ENCODE peak calls at places on chromosomes 1 and 21, in four cellular contexts. P is type B pancreatic cell, Y is lung, R is IMR-90. D is an unnamed sample.

GRCh38 chr1:37448185-37448584 is 26.2 kb upstream of the ZC3H12A start:
- DNase-seq in R (no peak), P (no peak), Y (no peak), D (no peak)

GRCh38 chr1:232039303-232039702 is 412.7 kb downstream of the DISC1 start:
- DNase-seq in Y (no peak), P (no peak), R (peak), D (no peak)

GRCh38 chr1:231240531-231240882 is 505 bp upstream of the GNPAT start:
- DNase-seq in Y (no peak), R (peak), P (no peak), D (no peak)

GRCh38 chr1:17215545-17215890 is 10.6 kb downstream of the PADI1 start:
- DNase-seq in Y (no peak), R (no peak), P (no peak), D (no peak)

GRCh38 chr1:39305555-39305954 is 101.1 kb downstream of the MACF1 start:
- DNase-seq in Y (no peak), R (no peak), P (no peak), D (no peak)

GRCh38 chr1:199982606-199983005 is 44.9 kb upstream of the NR5A2 start:
- DNase-seq in Y (no peak), R (no peak), P (no peak), D (no peak)

GRCh38 chr1:12604114-12604874 is 13.7 kb downstream of the DHRS3 start:
- DNase-seq in Y (peak), R (peak), P (no peak), D (no peak)

GRCh38 chr1:206729507-206729906 is 41.1 kb upstream of the IL19 start:
- DNase-seq in P (no peak), Y (no peak), R (no peak), D (no peak)

GRCh38 chr1:39845569-39846566 is 37.4 kb downstream of the TRIT1 start:
- DNase-seq in P (peak), Y (peak), R (peak), D (no peak)

GRCh38 chr1:197180252-197180878 is 33.9 kb upstream of the ASPM start:
- DNase-seq in Y (no peak), R (peak), P (no peak), D (no peak)

GRCh38 chr1:160942926-160943325 is 11.7 kb downstream of the ITLN2 start:
- DNase-seq in R (no peak), Y (no peak), P (no peak), D (no peak)

GRCh38 chr1:182015360-182015759 is 46.2 kb downstream of the ZNF648 start:
- DNase-seq in P (no peak), R (no peak), Y (no peak), D (no peak)

GRCh38 chr1:58290685-58291372 is 255.7 kb downstream of the OMA1 start:
- DNase-seq in P (no peak), R (peak), Y (no peak), D (no peak)

GRCh38 chr1:239722080-239722479 is 335.7 kb downstream of the CHRM3 start:
- DNase-seq in Y (no peak), R (no peak), P (no peak), D (no peak)

GRCh38 chr1:113684153-113684541 is 75.1 kb downstream of the PHTF1 start:
- DNase-seq in R (peak), P (no peak), Y (no peak), D (no peak)

GRCh38 chr1:53987880-53988279 is 30.1 kb downstream of the LDLRAD1 start:
- DNase-seq in P (no peak), R (peak), Y (no peak), D (no peak)

GRCh38 chr1:219927956-219928790 is at the start of gene SLC30A10:
- DNase-seq in R (no peak), P (no peak), Y (no peak), D (peak)

DNA sequence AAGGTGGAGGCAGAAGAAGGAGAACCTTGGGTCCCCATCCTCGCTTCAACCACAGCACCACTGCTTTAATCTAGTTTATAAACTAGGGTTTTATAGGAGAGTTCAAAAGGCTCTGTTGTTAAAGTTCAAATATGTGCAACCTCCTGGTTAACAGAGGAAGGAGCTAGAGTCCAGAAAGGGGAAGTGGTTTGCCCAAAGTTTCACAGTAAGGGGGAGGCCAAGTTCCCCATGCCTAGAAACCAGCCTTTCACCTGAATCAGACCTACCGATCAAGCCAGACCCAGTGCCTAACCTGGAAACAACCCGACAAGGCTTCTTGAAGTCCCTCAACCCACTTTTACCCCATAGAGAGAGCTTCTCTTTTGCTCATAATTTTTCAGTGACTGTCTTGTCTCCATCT is 106.5 kb downstream of the PLPP3 start:
- DNase-seq in Y (no peak), P (no peak), R (no peak), D (no peak)
- TF ChIP-seq CTCF in Y (no peak), P (no peak), R (no peak), D (no peak)

GRCh38 chr21:37873655-37874054 is 42.6 kb downstream of the KCNJ6 start:
- DNase-seq in R (peak), P (no peak), Y (no peak), D (no peak)
- TF ChIP-seq CTCF in R (peak), P (no peak), Y (no peak), D (no peak)

GRCh38 chr1:171421413-171422020 is 63.8 kb upstream of the PRRC2C start:
- DNase-seq in Y (no peak), P (no peak), R (no peak), D (no peak)
- TF ChIP-seq CTCF in Y (no peak), P (no peak), R (no peak), D (no peak)

GRCh38 chr21:18026359-18026758 is 207.2 kb upstream of the C21orf91 start:
- DNase-seq in R (no peak), P (no peak), Y (no peak), D (no peak)

GRCh38 chr21:18023099-18023498 is 203.9 kb upstream of the C21orf91 start:
- DNase-seq in P (no peak), Y (no peak), R (no peak), D (no peak)
- TF ChIP-seq CTCF in P (no peak), Y (no peak), R (no peak), D (no peak)

GRCh38 chr1:950268-950667 is 8.8 kb downstream of the NOC2L start:
- DNase-seq in R (no peak), P (no peak), Y (no peak), D (no peak)

GRCh38 chr1:952201-952600 is 6.9 kb downstream of the NOC2L start:
- DNase-seq in R (no peak), P (no peak), Y (no peak), D (no peak)

GRCh38 chr1:952603-953002 is 6.5 kb downstream of the NOC2L start:
- DNase-seq in Y (no peak), P (no peak), R (no peak), D (no peak)

GRCh38 chr1:950881-951280 is 8.2 kb downstream of the NOC2L start:
- DNase-seq in Y (no peak), P (no peak), R (no peak), D (no peak)

DNA sequence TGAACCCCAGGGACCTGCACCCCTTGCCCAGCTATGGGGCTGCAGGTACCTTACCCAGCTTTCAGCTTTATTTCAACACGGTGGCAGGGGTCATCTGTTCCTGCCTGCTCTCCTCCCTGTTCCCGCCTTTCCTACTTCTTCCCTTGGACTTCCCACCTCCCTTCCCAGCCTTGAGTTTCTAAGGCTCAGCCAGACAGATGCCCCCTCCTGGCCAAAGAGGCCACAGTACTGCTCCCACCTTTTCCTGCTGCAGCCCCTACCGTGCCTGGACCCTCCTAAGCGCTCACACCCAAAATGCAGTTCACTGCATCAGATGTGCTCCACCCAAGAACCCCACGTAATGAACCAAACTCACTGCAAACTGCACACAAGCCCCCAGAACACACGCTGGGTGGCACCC is 7.7 kb downstream of the NOC2L start:
- DNase-seq in Y (no peak), P (no peak), R (peak), D (no peak)
- TF ChIP-seq CTCF in Y (no peak), P (peak), R (peak), D (peak)

GRCh38 chr1:241163363-241163762 is 193.6 kb downstream of the RGS7 start:
- DNase-seq in R (no peak), P (no peak), Y (no peak), D (no peak)

GRCh38 chr1:241161188-241161689 is 195.8 kb downstream of the RGS7 start:
- DNase-seq in P (no peak), R (no peak), Y (no peak), D (no peak)

GRCh38 chr1:241156231-241156965 is 200.6 kb downstream of the RGS7 start:
- DNase-seq in R (peak), P (no peak), Y (no peak), D (no peak)

DNA sequence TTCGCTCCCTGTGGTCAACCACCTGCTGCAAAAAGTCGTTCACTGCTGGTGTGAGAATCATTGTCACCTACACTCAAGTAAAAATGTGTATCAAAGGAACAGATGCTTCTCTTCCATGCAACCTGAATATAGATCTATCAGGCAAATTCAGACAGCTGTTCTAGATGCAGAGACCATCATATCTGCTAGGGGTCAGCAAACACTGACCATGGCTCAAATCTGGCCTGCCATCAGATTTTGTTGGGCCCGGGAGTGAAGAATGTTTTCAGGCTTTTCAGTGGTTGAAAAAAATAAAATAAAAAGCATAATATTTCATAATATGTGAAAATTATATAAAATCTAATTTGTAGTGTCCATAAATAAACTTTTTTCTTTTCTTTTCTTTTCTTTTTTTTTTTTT is 199.6 kb downstream of the RGS7 start:
- DNase-seq in Y (no peak), R (no peak), P (no peak), D (no peak)
- TF ChIP-seq CTCF in Y (no peak), R (no peak), P (no peak), D (no peak)

DNA sequence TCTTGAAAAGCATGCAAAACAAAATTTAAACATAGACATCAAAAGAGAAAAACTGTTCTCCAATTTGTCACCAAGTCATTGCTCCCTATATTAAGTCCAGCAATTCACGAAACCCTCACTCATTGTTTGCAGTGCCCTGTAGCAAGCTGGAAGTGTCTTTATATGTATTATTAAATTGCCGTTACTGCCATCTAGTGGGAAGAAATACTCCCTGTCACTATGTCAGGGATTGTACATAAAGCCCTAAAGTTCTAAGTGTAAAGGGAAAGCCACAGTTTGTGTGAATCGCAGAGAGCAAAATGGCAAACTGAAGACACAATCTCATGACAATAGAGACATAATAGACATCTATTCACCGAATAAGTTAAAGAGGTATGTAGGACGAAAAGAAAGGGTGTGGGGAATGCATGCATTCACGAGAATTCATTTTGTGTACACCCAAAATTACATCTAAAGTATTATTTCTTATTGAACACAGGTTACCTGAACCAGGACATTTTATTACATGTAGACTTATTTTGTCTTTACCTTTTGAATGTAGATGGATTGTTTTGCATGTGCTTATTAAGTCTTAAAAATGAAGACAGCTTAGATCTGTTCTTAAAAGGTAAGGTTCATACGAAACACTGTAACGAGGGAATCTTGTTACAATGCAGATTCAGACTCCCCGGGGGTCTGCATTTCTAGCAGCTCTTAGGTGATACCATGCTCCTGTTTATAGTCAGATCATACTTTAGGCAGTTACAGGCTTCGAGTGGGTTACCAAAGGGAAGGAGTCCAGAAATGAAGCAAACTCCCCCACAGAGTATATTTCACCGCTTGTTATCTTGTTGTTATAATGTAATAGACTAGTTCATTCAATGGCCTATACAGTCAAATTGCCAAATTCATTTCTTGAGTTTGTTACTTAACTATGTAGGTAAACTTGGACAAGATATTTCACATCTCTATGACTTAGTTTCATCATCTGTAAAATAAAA is 600.8 kb downstream of the USP25 start:
- DNase-seq in Y (no peak), P (no peak), R (peak), D (no peak)
- TF ChIP-seq CTCF in Y (peak), P (peak), R (peak), D (peak)

DNA sequence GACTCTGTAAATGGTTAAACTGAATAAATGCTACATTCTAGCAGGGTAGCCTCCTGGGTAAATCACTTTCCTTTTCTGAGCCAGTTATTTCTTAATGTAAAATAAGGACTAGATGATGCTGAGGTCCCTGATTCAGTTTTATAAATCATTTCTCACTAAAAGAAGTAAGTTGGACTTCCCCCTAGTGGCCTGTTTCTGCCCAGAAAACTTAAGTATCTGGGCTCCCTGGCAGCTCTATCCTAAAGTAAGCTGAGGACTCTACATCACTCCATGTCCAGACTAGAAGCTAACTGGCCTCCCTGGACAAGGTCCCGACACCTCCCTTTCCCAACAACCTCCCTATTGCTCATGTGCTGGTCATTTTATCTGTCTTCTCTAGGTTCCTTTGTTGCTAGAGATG is 3.0 kb downstream of the GPN2 start:
- DNase-seq in P (no peak), Y (no peak), R (peak), D (no peak)
- TF ChIP-seq CTCF in P (peak), Y (no peak), R (peak), D (peak)

D was measured in D721Med.